ENCODE peak calls at places on chromosome 12, in ten cellular contexts. One of them, this sample, is unnamed. For H3K36me3, the result is how much of the 10 kb centered on the place peaks cover.

GRCh38 chr12:52209321-52209720 is 17.5 kb upstream of the KRT80 start:
- DNase-seq in vagina: no peak
- DNase-seq in right lobe of liver: peak
- DNase-seq in cardiac muscle cell: no peak
- DNase-seq in pancreas: no peak
- DNase-seq in HepG2: no peak
- DNase-seq in A673: no peak
- DNase-seq in PC-3: no peak
- DNase-seq in BE2C: peak
- DNase-seq in tibial artery: no peak
- DNase-seq in this sample: peak

GRCh38 chr12:111314949-111315539 is 53.9 kb downstream of the PHETA1 start:
- DNase-seq in vagina: no peak
- DNase-seq in right lobe of liver: no peak
- DNase-seq in cardiac muscle cell: peak
- DNase-seq in pancreas: no peak
- DNase-seq in HepG2: no peak
- DNase-seq in A673: no peak
- DNase-seq in PC-3: peak
- DNase-seq in BE2C: no peak
- DNase-seq in tibial artery: no peak
- DNase-seq in this sample: no peak

GRCh38 chr12:53976172-53976822 is 1.5 kb upstream of the HOTAIR start:
- DNase-seq in vagina: no peak
- DNase-seq in right lobe of liver: peak
- DNase-seq in cardiac muscle cell: no peak
- DNase-seq in pancreas: no peak
- DNase-seq in HepG2: no peak
- DNase-seq in A673: no peak
- DNase-seq in PC-3: no peak
- DNase-seq in BE2C: no peak
- DNase-seq in tibial artery: no peak
- DNase-seq in this sample: peak

GRCh38 chr12:27554421-27555186 is 30.6 kb downstream of the PPFIBP1 start:
- DNase-seq in vagina: no peak
- DNase-seq in right lobe of liver: no peak
- DNase-seq in cardiac muscle cell: peak
- DNase-seq in pancreas: no peak
- DNase-seq in HepG2: no peak
- DNase-seq in A673: peak
- DNase-seq in PC-3: no peak
- DNase-seq in BE2C: no peak
- DNase-seq in tibial artery: peak
- DNase-seq in this sample: no peak

GRCh38 chr12:75784591-75784990 is 247.0 kb downstream of the PHLDA1 start:
- DNase-seq in vagina: no peak
- DNase-seq in right lobe of liver: peak
- DNase-seq in cardiac muscle cell: peak
- DNase-seq in pancreas: peak
- DNase-seq in HepG2: peak
- DNase-seq in A673: peak
- DNase-seq in PC-3: peak
- DNase-seq in BE2C: peak
- DNase-seq in tibial artery: peak
- DNase-seq in this sample: no peak

GRCh38 chr12:5556946-5557673 is 125.2 kb downstream of the NTF3 start:
- DNase-seq in vagina: no peak
- DNase-seq in right lobe of liver: no peak
- DNase-seq in cardiac muscle cell: no peak
- DNase-seq in pancreas: no peak
- DNase-seq in HepG2: no peak
- DNase-seq in A673: no peak
- DNase-seq in PC-3: no peak
- DNase-seq in BE2C: no peak
- DNase-seq in tibial artery: no peak
- DNase-seq in this sample: no peak

GRCh38 chr12:42716521-42716920 is 127.0 kb upstream of the PRICKLE1 start:
- DNase-seq in vagina: no peak
- DNase-seq in right lobe of liver: no peak
- DNase-seq in cardiac muscle cell: peak
- DNase-seq in pancreas: no peak
- DNase-seq in HepG2: no peak
- DNase-seq in A673: no peak
- DNase-seq in PC-3: no peak
- DNase-seq in BE2C: no peak
- DNase-seq in tibial artery: no peak
- DNase-seq in this sample: no peak

GRCh38 chr12:19771858-19772257 is 332.6 kb downstream of the AEBP2 start:
- DNase-seq in vagina: no peak
- DNase-seq in right lobe of liver: no peak
- DNase-seq in cardiac muscle cell: peak
- DNase-seq in pancreas: no peak
- DNase-seq in HepG2: no peak
- DNase-seq in A673: no peak
- DNase-seq in PC-3: no peak
- DNase-seq in BE2C: no peak
- DNase-seq in tibial artery: no peak
- DNase-seq in this sample: peak

GRCh38 chr12:15996254-15996653 is 85.1 kb downstream of the DERA start:
- DNase-seq in vagina: no peak
- DNase-seq in right lobe of liver: no peak
- DNase-seq in cardiac muscle cell: peak
- DNase-seq in pancreas: no peak
- DNase-seq in HepG2: no peak
- DNase-seq in A673: peak
- DNase-seq in PC-3: peak
- DNase-seq in BE2C: peak
- DNase-seq in tibial artery: no peak
- DNase-seq in this sample: no peak

GRCh38 chr12:70005864-70006618 is 181.0 kb downstream of the MYRFL start:
- DNase-seq in vagina: no peak
- DNase-seq in right lobe of liver: no peak
- DNase-seq in cardiac muscle cell: no peak
- DNase-seq in pancreas: no peak
- DNase-seq in HepG2: no peak
- DNase-seq in A673: no peak
- DNase-seq in PC-3: no peak
- DNase-seq in BE2C: no peak
- DNase-seq in tibial artery: no peak
- DNase-seq in this sample: no peak

GRCh38 chr12:2053675-2054070 is 886 bp downstream of the CACNA1C start:
- DNase-seq in vagina: no peak
- DNase-seq in right lobe of liver: no peak
- DNase-seq in cardiac muscle cell: peak
- DNase-seq in pancreas: no peak
- DNase-seq in HepG2: no peak
- DNase-seq in A673: no peak
- DNase-seq in PC-3: no peak
- DNase-seq in BE2C: no peak
- DNase-seq in tibial artery: peak
- DNase-seq in this sample: peak

GRCh38 chr12:40451661-40452060 is 226.9 kb downstream of the LRRK2 start:
- DNase-seq in vagina: no peak
- DNase-seq in right lobe of liver: no peak
- DNase-seq in cardiac muscle cell: no peak
- DNase-seq in pancreas: no peak
- DNase-seq in HepG2: no peak
- DNase-seq in A673: peak
- DNase-seq in PC-3: no peak
- DNase-seq in BE2C: no peak
- DNase-seq in tibial artery: no peak
- DNase-seq in this sample: no peak
- H3K36me3 ChIP-seq in vagina: under half
- H3K36me3 ChIP-seq in right lobe of liver: under half
- H3K36me3 ChIP-seq in cardiac muscle cell: under half
- H3K36me3 ChIP-seq in pancreas: under half
- H3K36me3 ChIP-seq in HepG2: under half
- H3K36me3 ChIP-seq in A673: under half
- H3K36me3 ChIP-seq in PC-3: under half
- H3K36me3 ChIP-seq in BE2C: under half
- H3K36me3 ChIP-seq in tibial artery: under half
- H3K36me3 ChIP-seq in this sample: under half

DNA sequence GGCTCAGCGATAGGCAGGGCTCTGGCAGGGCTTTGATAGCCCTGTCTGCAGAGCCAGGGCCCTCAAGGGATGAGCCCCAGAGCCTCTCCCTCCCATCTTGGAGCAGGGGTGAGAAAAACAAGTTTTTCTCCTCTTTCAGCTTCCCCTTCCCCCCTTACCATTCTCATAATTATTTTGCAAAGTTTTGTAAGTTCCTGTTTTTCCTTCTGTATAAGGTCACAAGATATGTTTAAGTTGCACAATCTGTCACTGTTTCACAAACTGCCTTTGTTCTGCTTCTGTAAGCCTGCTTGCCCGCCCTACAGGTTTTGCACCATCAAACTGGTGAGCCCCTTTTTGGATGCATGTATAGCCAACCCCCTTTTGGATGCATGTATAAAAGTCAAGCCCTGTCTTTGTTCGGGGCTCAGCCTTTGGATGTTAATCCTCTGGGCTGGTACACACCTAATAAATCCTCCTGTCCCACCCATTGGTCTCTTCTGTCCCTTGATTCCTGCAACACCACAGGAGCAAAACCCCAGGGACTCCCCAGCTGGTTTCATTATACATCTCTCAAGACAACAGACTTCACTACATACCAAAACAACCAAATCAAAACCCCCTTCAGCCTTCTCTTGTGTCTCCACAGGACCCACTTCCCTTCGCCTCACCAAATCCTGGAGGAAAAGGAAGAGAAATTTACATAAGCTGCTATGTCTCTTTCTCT is 52.5 kb upstream of the RESF1 start:
- DNase-seq in vagina: no peak
- DNase-seq in right lobe of liver: no peak
- DNase-seq in cardiac muscle cell: peak
- DNase-seq in pancreas: no peak
- DNase-seq in HepG2: peak
- DNase-seq in A673: no peak
- DNase-seq in PC-3: no peak
- DNase-seq in BE2C: no peak
- DNase-seq in tibial artery: no peak
- DNase-seq in this sample: no peak
- H3K36me3 ChIP-seq in vagina: under half
- H3K36me3 ChIP-seq in right lobe of liver: under half
- H3K36me3 ChIP-seq in cardiac muscle cell: under half
- H3K36me3 ChIP-seq in pancreas: under half
- H3K36me3 ChIP-seq in HepG2: under half
- H3K36me3 ChIP-seq in A673: under half
- H3K36me3 ChIP-seq in PC-3: under half
- H3K36me3 ChIP-seq in BE2C: under half
- H3K36me3 ChIP-seq in tibial artery: under half
- H3K36me3 ChIP-seq in this sample: under half

DNA sequence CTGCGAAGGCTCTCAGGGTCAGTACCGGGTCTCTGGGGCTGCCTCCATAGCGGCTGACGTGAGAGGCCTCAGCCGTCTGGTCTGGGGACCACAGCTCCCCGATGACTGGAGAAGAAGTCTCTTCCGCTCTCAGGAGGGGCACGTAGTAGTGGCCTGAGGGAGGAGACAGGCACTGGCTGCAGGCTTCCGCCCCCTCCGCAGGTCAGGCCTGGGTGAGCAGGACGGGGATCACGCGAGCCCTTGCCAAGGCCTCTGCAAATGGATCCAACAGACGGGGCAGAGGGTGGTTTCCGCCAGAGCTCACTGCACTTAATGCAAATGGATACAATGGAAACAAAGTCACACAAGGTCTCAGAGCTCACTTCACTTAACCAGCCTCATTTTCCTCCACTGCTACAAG is 24.7 kb downstream of the ANKLE2 start:
- DNase-seq in vagina: no peak
- DNase-seq in right lobe of liver: no peak
- DNase-seq in cardiac muscle cell: no peak
- DNase-seq in pancreas: no peak
- DNase-seq in HepG2: no peak
- DNase-seq in A673: no peak
- DNase-seq in PC-3: no peak
- DNase-seq in BE2C: no peak
- DNase-seq in tibial artery: no peak
- DNase-seq in this sample: no peak
- H3K36me3 ChIP-seq in vagina: under half
- H3K36me3 ChIP-seq in right lobe of liver: half or more
- H3K36me3 ChIP-seq in cardiac muscle cell: half or more
- H3K36me3 ChIP-seq in pancreas: half or more
- H3K36me3 ChIP-seq in HepG2: under half
- H3K36me3 ChIP-seq in A673: half or more
- H3K36me3 ChIP-seq in PC-3: half or more
- H3K36me3 ChIP-seq in BE2C: half or more
- H3K36me3 ChIP-seq in tibial artery: half or more
- H3K36me3 ChIP-seq in this sample: half or more

GRCh38 chr12:56593909-56594621 is 36.1 kb downstream of the BAZ2A start:
- DNase-seq in vagina: no peak
- DNase-seq in right lobe of liver: no peak
- DNase-seq in cardiac muscle cell: peak
- DNase-seq in pancreas: no peak
- DNase-seq in HepG2: peak
- DNase-seq in A673: peak
- DNase-seq in PC-3: peak
- DNase-seq in BE2C: peak
- DNase-seq in tibial artery: peak
- DNase-seq in this sample: peak
- H3K36me3 ChIP-seq in vagina: under half
- H3K36me3 ChIP-seq in right lobe of liver: under half
- H3K36me3 ChIP-seq in cardiac muscle cell: under half
- H3K36me3 ChIP-seq in pancreas: under half
- H3K36me3 ChIP-seq in HepG2: under half
- H3K36me3 ChIP-seq in A673: under half
- H3K36me3 ChIP-seq in PC-3: under half
- H3K36me3 ChIP-seq in BE2C: under half
- H3K36me3 ChIP-seq in tibial artery: under half
- H3K36me3 ChIP-seq in this sample: under half

DNA sequence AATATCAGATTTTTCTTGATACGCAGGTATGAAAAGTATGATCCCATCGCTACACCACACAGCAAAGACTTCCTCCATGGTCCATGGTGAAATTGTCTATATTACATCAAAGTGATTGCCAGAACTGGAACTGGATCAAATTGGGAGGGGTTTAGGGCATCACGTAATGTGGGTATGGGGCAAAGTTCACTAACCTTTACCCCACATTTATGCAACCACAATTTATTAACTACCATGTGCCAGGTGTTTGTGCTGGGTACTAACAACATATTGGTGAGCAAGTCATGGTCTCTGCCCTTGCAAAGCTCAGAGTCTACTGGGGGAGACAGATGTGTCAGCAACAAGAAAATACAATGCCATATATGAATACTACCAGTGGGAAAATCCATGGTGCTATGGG is 258.9 kb downstream of the SUDS3 start:
- DNase-seq in vagina: no peak
- DNase-seq in right lobe of liver: no peak
- DNase-seq in cardiac muscle cell: no peak
- DNase-seq in pancreas: no peak
- DNase-seq in HepG2: no peak
- DNase-seq in A673: no peak
- DNase-seq in PC-3: no peak
- DNase-seq in BE2C: no peak
- DNase-seq in tibial artery: no peak
- DNase-seq in this sample: no peak
- H3K36me3 ChIP-seq in vagina: under half
- H3K36me3 ChIP-seq in right lobe of liver: under half
- H3K36me3 ChIP-seq in cardiac muscle cell: under half
- H3K36me3 ChIP-seq in pancreas: under half
- H3K36me3 ChIP-seq in HepG2: under half
- H3K36me3 ChIP-seq in A673: under half
- H3K36me3 ChIP-seq in PC-3: under half
- H3K36me3 ChIP-seq in BE2C: under half
- H3K36me3 ChIP-seq in tibial artery: under half
- H3K36me3 ChIP-seq in this sample: under half

GRCh38 chr12:123231931-123232330 is 1.0 kb downstream of the MPHOSPH9 start:
- DNase-seq in vagina: no peak
- DNase-seq in right lobe of liver: no peak
- DNase-seq in cardiac muscle cell: no peak
- DNase-seq in pancreas: no peak
- DNase-seq in HepG2: peak
- DNase-seq in A673: no peak
- DNase-seq in PC-3: no peak
- DNase-seq in BE2C: no peak
- DNase-seq in tibial artery: no peak
- DNase-seq in this sample: peak
- H3K36me3 ChIP-seq in vagina: under half
- H3K36me3 ChIP-seq in right lobe of liver: under half
- H3K36me3 ChIP-seq in cardiac muscle cell: under half
- H3K36me3 ChIP-seq in pancreas: under half
- H3K36me3 ChIP-seq in HepG2: under half
- H3K36me3 ChIP-seq in A673: under half
- H3K36me3 ChIP-seq in PC-3: under half
- H3K36me3 ChIP-seq in BE2C: under half
- H3K36me3 ChIP-seq in tibial artery: under half
- H3K36me3 ChIP-seq in this sample: under half

This sample was measured in H7.